ENCODE peak calls at places on chromosomes 5 and 9, in five cellular contexts. Q is RWPE2, C is sigmoid colon, N is ovary, F is esophagus muscularis mucosa. M is an unnamed sample. For H3K36me3 and H3K9me3, the result is how much of the 10 kb centered on the place peaks cover.

GRCh38 chr5:39399135-39400036 is 25.4 kb downstream of the DAB2 start:
- DNase-seq in C (peak), F (no peak), Q (no peak), N (no peak), M (peak)

GRCh38 chr9:134551657-134552348 is 89.8 kb upstream of the COL5A1 start:
- DNase-seq in Q (no peak), F (no peak), C (no peak), N (no peak), M (peak)

GRCh38 chr5:171649002-171649401 is 136.6 kb upstream of the SMIM23 start:
- DNase-seq in C (no peak), F (no peak), N (no peak), Q (no peak), M (no peak)

GRCh38 chr5:62720036-62720441 is 141.4 kb downstream of the LRRC70 start:
- DNase-seq in C (no peak), Q (no peak), F (no peak), N (peak), M (peak)

GRCh38 chr9:16960084-16960483 is 89.6 kb upstream of the BNC2 start:
- DNase-seq in C (no peak), N (no peak), Q (no peak), F (no peak), M (no peak)

GRCh38 chr5:58462623-58463230 is 2.8 kb upstream of the PLK2 start:
- DNase-seq in N (no peak), Q (no peak), F (no peak), C (no peak), M (no peak)

GRCh38 chr9:69121155-69122085 is 52.7 kb upstream of the TJP2 start:
- DNase-seq in N (peak), Q (peak), C (no peak), F (no peak), M (peak)

GRCh38 chr5:158727771-158728311 is 371.9 kb downstream of the EBF1 start:
- DNase-seq in Q (no peak), N (peak), C (peak), F (no peak), M (peak)

GRCh38 chr5:13625616-13626198 is 318.8 kb downstream of the DNAH5 start:
- DNase-seq in F (no peak), C (no peak), Q (no peak), N (no peak), M (peak)

GRCh38 chr9:37706290-37706689 is 47.3 kb upstream of the TRMT10B start:
- DNase-seq in F (no peak), Q (no peak), C (no peak), N (no peak), M (no peak)

GRCh38 chr5:112217847-112218579 is 201.1 kb downstream of the EPB41L4A start:
- DNase-seq in F (no peak), N (no peak), Q (no peak), C (no peak), M (no peak)

GRCh38 chr9:69468380-69468779 is 143.4 kb downstream of the ENTREP1 start:
- DNase-seq in Q (no peak), C (no peak), N (no peak), F (no peak), M (no peak)

GRCh38 chr5:137176126-137176525 is 323.0 kb downstream of the SPOCK1 start:
- DNase-seq in C (no peak), F (no peak), Q (no peak), N (no peak), M (no peak)

GRCh38 chr9:128065907-128066712 is 1.0 kb downstream of the NAIF1 start:
- DNase-seq in C (peak), Q (peak), N (peak), F (no peak), M (no peak)

GRCh38 chr5:147901555-147901954 is 4.8 kb downstream of the C5orf46 start:
- DNase-seq in F (no peak), N (no peak), Q (no peak), C (no peak), M (peak)

GRCh38 chr9:98503867-98504800 is 204.6 kb downstream of the GABBR2 start:
- DNase-seq in F (peak), C (no peak), Q (no peak), N (no peak), M (no peak)

GRCh38 chr5:134111741-134112647 is 2.5 kb upstream of the TCF7 start:
- DNase-seq in N (no peak), F (no peak), C (no peak), Q (no peak), M (peak)

GRCh38 chr9:21696411-21696865 is 106.0 kb upstream of the MTAP start:
- DNase-seq in Q (no peak), N (no peak), F (no peak), C (no peak), M (peak)

GRCh38 chr9:134712922-134713321 is 71.3 kb downstream of the COL5A1 start:
- DNase-seq in C (peak), F (no peak), N (peak), Q (no peak), M (no peak)

GRCh38 chr5:134153241-134153640 is 23.5 kb downstream of the SKP1 start:
- DNase-seq in F (no peak), C (no peak), N (no peak), Q (no peak), M (no peak)

GRCh38 chr5:142597546-142598337 is 88.1 kb downstream of the FGF1 start:
- DNase-seq in Q (peak), C (no peak), F (no peak), N (no peak), M (peak)

DNA sequence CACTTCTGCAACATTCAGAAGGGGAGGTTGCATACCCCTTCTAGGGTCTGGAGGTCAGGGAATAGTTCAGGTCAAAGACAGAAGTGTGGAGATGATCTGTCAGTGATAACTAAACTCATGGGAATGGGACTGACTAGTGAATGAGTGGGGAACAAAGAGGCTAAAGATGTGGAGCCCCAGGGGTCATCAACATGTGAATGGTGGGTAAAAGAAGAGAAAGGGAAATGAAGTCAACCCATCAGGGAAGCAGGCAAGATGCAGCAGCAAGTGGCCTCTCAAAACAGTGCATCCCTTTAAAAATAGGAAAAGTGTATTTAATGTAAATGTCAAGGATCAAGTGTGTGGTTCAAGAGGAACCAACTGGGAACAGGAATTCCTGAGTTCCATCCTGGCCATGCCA is 69.9 kb downstream of the PLPPR1 start:
- DNase-seq in F (no peak), Q (no peak), N (no peak), C (no peak), M (no peak)
- H3K4me3 ChIP-seq in F (no peak), Q (no peak), N (no peak), C (no peak), M (no peak)

DNA sequence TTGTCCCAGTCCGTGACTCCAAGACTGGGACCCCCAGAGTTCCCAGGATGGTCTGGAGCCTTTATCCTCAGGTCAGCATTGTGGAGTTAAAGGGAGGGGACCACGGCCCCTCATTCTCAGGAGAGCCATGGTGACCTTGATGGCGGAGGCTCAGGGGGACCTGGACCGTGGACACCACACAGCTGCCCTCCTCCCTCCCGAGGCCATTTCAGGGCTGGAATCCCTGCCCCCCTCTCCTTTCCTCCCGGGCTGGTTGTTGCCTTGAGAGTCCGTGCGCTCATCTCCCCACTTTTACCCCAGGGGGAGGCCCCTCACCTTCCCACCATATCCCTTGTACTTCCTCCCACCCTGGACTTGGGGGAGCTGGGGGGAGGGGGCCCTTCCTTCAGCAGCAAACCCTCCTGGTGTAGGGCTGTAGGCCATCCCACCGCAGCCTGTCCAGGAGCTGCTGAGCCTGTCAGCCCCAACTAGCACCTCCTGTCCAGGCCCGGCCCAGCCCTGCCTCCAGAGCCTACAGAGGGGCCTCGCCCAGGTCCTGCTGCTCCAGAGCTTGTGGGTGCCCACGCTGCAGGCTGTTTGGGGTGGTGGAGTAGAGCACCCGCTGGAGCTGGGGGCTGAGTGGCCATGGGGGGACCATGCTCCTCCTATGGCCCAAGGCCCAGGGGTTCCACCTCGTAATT is 14.3 kb upstream of the AJM1 start:
- DNase-seq in Q (no peak), C (no peak), N (no peak), F (no peak), M (no peak)
- H3K36me3 ChIP-seq in Q (under half), C (under half), N (under half), F (half or more), M (under half)

DNA sequence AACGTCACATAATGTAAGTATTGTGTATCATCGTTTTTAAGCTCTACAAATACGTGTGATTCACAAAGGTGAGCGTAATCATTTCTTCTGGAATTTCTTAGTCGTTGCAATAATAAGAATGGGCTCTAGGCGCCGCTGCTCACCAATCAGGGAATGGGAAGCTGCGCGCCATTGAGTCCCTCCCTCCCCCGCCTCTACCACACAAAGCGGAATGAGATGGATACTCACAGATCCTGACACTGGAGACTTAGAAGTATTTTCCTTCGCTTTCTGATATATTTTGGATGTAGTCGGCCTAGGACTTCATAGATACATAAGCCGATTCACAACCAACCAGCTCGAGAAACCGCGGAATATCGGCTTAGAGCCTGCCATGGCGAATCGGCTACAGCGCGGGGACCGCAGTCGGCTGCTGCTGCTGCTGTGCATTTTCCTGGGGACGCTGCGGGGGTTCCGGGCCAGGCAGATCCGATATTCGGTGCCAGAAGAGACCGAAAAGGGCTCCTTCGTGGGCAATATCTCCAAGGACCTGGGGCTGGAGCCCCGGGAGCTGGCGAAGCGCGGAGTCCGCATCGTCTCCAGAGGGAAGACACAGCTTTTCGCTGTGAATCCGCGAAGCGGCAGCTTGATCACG is at the start of gene PCDHGA11:
- DNase-seq in N (no peak), Q (no peak), F (peak), C (no peak), M (no peak)
- H3K9me3 ChIP-seq in N (under half), Q (half or more), F (half or more), C (half or more), M (under half)

GRCh38 chr9:113349044-113349433 is 302 bp upstream of the BSPRY start:
- DNase-seq in N (no peak), C (no peak), Q (no peak), F (no peak), M (no peak)
- H3K4me3 ChIP-seq in N (no peak), C (no peak), Q (peak), F (peak), M (no peak)

GRCh38 chr5:164065266-164065665 is 559.8 kb downstream of the MAT2B start:
- DNase-seq in F (no peak), C (no peak), Q (no peak), N (no peak), M (peak)
- H3K36me3 ChIP-seq in F (under half), C (under half), Q (under half), N (under half), M (under half)

GRCh38 chr9:118990949-118991348 is 378.3 kb downstream of the BRINP1 start:
- DNase-seq in C (no peak), N (no peak), Q (no peak), F (no peak), M (no peak)
- H3K9me3 ChIP-seq in C (under half), N (under half), Q (under half), F (under half), M (under half)

M was measured in MG63.